ENCODE peak calls at places on chromosomes 13 and 19, in six cellular contexts. E, W, Q, N, R and S are unnamed samples.

GRCh38 chr13:99432637-99433542 is 68.4 kb upstream of the TM9SF2 start:
- DNase-seq in E (peak), W (no peak), Q (peak), N (peak), R (peak), S (peak)

GRCh38 chr19:41364546-41365391 is 820 bp upstream of the B9D2 start:
- DNase-seq in E (no peak), W (no peak), Q (no peak), N (peak), R (no peak), S (peak)

GRCh38 chr19:19139876-19140229 is 1.6 kb upstream of the TMEM161A start:
- DNase-seq in E (no peak), W (no peak), Q (no peak), N (no peak), R (no peak), S (no peak)

GRCh38 chr13:97976551-97977375 is 23.3 kb downstream of the IPO5 start:
- DNase-seq in E (no peak), W (no peak), Q (no peak), N (no peak), R (no peak), S (peak)

GRCh38 chr13:41231786-41232185 is 31.6 kb downstream of the MTRF1 start:
- DNase-seq in E (no peak), W (no peak), Q (peak), N (no peak), R (no peak), S (no peak)

GRCh38 chr13:67228909-67229308 is 1.2 kb downstream of the PCDH9 start:
- DNase-seq in E (no peak), W (no peak), Q (peak), N (no peak), R (no peak), S (no peak)

GRCh38 chr13:77325371-77325941 is 1.4 kb downstream of the MYCBP2 start:
- DNase-seq in E (no peak), W (no peak), Q (peak), N (no peak), R (no peak), S (peak)

GRCh38 chr13:98556968-98557591 is 19.8 kb downstream of the STK24 start:
- DNase-seq in E (no peak), W (no peak), Q (no peak), N (no peak), R (no peak), S (no peak)

GRCh38 chr19:42114412-42114811 is 17.8 kb downstream of the POU2F2 start:
- DNase-seq in E (no peak), W (no peak), Q (no peak), N (no peak), R (no peak), S (no peak)

GRCh38 chr19:6735181-6735891 is 2.0 kb downstream of the GPR108 start:
- DNase-seq in E (no peak), W (no peak), Q (no peak), N (no peak), R (no peak), S (no peak)

GRCh38 chr19:31559494-31559893 is 210.3 kb upstream of the TSHZ3 start:
- DNase-seq in E (no peak), W (no peak), Q (no peak), N (no peak), R (no peak), S (no peak)

GRCh38 chr19:17414097-17414496 is 5.8 kb upstream of the MVB12A start:
- DNase-seq in E (no peak), W (no peak), Q (no peak), N (no peak), R (no peak), S (no peak)

GRCh38 chr19:7787141-7787540 is 24.1 kb downstream of the CLEC4M start:
- DNase-seq in E (no peak), W (no peak), Q (no peak), N (no peak), R (peak), S (no peak)

GRCh38 chr19:940591-941291 is 14.9 kb downstream of the ARID3A start:
- DNase-seq in E (no peak), W (peak), Q (no peak), N (no peak), R (peak), S (peak)

GRCh38 chr19:12665281-12665573 is 1.3 kb downstream of the MAN2B1 start:
- DNase-seq in E (peak), W (peak), Q (no peak), N (no peak), R (peak), S (peak)

GRCh38 chr13:42991892-42992584 is at the start of gene EPSTI1:
- DNase-seq in E (peak), W (no peak), Q (peak), N (peak), R (peak), S (peak)

GRCh38 chr13:94997126-94997525 is 284.8 kb upstream of the SOX21 start:
- DNase-seq in E (no peak), W (no peak), Q (peak), N (no peak), R (no peak), S (no peak)

GRCh38 chr13:57627663-57628062 is 3.9 kb upstream of the PCDH17 start:
- DNase-seq in E (no peak), W (no peak), Q (peak), N (peak), R (no peak), S (peak)

GRCh38 chr19:41323430-41324125 is 13.6 kb downstream of the CCDC97 start:
- DNase-seq in E (peak), W (no peak), Q (peak), N (peak), R (peak), S (peak)

GRCh38 chr19:14181906-14182305 is 24.1 kb downstream of the ADGRL1 start:
- DNase-seq in E (no peak), W (no peak), Q (no peak), N (no peak), R (no peak), S (no peak)

GRCh38 chr13:46896346-46897138 is at the start of gene HTR2A:
- DNase-seq in E (peak), W (no peak), Q (peak), N (peak), R (peak), S (peak)

GRCh38 chr13:108947551-108948030 is 318.2 kb downstream of the MYO16 start:
- DNase-seq in E (no peak), W (no peak), Q (peak), N (peak), R (no peak), S (no peak)

GRCh38 chr13:73136776-73137175 is 78.0 kb downstream of the KLF5 start:
- DNase-seq in E (no peak), W (no peak), Q (no peak), N (peak), R (no peak), S (no peak)

GRCh38 chr13:32476892-32477291 is 49.0 kb upstream of the N4BP2L1 start:
- DNase-seq in E (no peak), W (no peak), Q (no peak), N (no peak), R (no peak), S (no peak)

GRCh38 chr13:50124536-50125305 is 109.5 kb downstream of the KCNRG start:
- DNase-seq in E (no peak), W (peak), Q (peak), N (peak), R (peak), S (no peak)

GRCh38 chr13:99656843-99657506 is 155.7 kb downstream of the TM9SF2 start:
- DNase-seq in E (no peak), W (no peak), Q (no peak), N (no peak), R (no peak), S (no peak)

GRCh38 chr19:14440049-14440448 is 6.9 kb downstream of the PKN1 start:
- DNase-seq in E (peak), W (no peak), Q (no peak), N (no peak), R (peak), S (peak)

GRCh38 chr13:88817560-88817959 is 1146.4 kb downstream of the SLITRK5 start:
- DNase-seq in E (no peak), W (no peak), Q (no peak), N (no peak), R (no peak), S (no peak)

GRCh38 chr13:24165746-24166145 is 5.2 kb downstream of the SPATA13 start:
- DNase-seq in E (no peak), W (no peak), Q (no peak), N (peak), R (no peak), S (no peak)

GRCh38 chr19:40284501-40285352 is at the start of gene AKT2:
- DNase-seq in E (peak), W (peak), Q (peak), N (peak), R (no peak), S (peak)

GRCh38 chr19:37936886-37937285 is 29.9 kb downstream of the SIPA1L3 start:
- DNase-seq in E (no peak), W (no peak), Q (no peak), N (no peak), R (no peak), S (no peak)

GRCh38 chr13:95604534-95604915 is 40.0 kb downstream of the DZIP1 start:
- DNase-seq in E (no peak), W (no peak), Q (no peak), N (no peak), R (no peak), S (no peak)

GRCh38 chr19:461664-462551 is 1.1 kb upstream of the SHC2 start:
- DNase-seq in E (no peak), W (no peak), Q (no peak), N (no peak), R (no peak), S (no peak)

GRCh38 chr13:32022292-32022691 is 9.3 kb upstream of the FRY start:
- DNase-seq in E (no peak), W (no peak), Q (no peak), N (no peak), R (no peak), S (no peak)

GRCh38 chr13:27830010-27830409 is 37.7 kb downstream of the GSX1 start:
- DNase-seq in E (peak), W (no peak), Q (peak), N (peak), R (peak), S (peak)

GRCh38 chr19:6450166-6450565 is 9.4 kb downstream of the SLC25A23 start:
- DNase-seq in E (no peak), W (peak), Q (no peak), N (no peak), R (no peak), S (no peak)

GRCh38 chr19:46972301-46972700 is 47.3 kb upstream of the NPAS1 start:
- DNase-seq in E (no peak), W (no peak), Q (peak), N (peak), R (peak), S (no peak)

GRCh38 chr19:8552810-8553209 is 24.4 kb downstream of the MYO1F start:
- DNase-seq in E (no peak), W (no peak), Q (peak), N (peak), R (no peak), S (peak)

GRCh38 chr13:81304121-81304659 is 963.3 kb upstream of the SPRY2 start:
- DNase-seq in E (no peak), W (no peak), Q (no peak), N (no peak), R (no peak), S (no peak)

GRCh38 chr13:111298214-111298975 is 22.0 kb upstream of the TEX29 start:
- DNase-seq in E (no peak), W (no peak), Q (no peak), N (no peak), R (no peak), S (no peak)